ENCODE peak calls at places on chromosomes 1 and 21, in four cellular contexts. N, J, X and G are unnamed samples.

GRCh38 chr1:172671591-172671990 is 12.7 kb downstream of the FASLG start:
- DNase-seq in N (no peak), X (no peak), J (no peak), G (peak; percentile 84)

GRCh38 chr1:226310637-226311195 is 1.8 kb upstream of the LIN9 start:
- DNase-seq in X (no peak), J (no peak), N (no peak), G (no peak)

GRCh38 chr1:201426395-201427310 is 5.1 kb upstream of the TNNI1 start:
- DNase-seq in J (no peak), X (no peak), N (no peak), G (no peak)

GRCh38 chr1:39230261-39231190 is 26.0 kb downstream of the MACF1 start:
- DNase-seq in N (no peak), X (no peak), J (no peak), G (peak; percentile 67)

GRCh38 chr1:186626969-186627368 is 53.3 kb downstream of the PTGS2 start:
- DNase-seq in N (no peak), J (peak; percentile 49), X (no peak), G (no peak)

GRCh38 chr1:79285659-79286058 is 279.1 kb upstream of the ADGRL4 start:
- DNase-seq in J (no peak), X (no peak), N (no peak), G (no peak)

GRCh38 chr1:1521331-1521730 is 9.4 kb downstream of the ATAD3A start:
- DNase-seq in J (no peak), N (no peak), X (no peak), G (no peak)

GRCh38 chr1:54977938-54978337 is 2.5 kb upstream of the TMEM61 start:
- DNase-seq in N (no peak), X (no peak), J (no peak), G (no peak)

GRCh38 chr1:174160109-174160473 is 771 bp downstream of the RABGAP1L start:
- DNase-seq in J (peak; percentile 32), X (peak; percentile 6), N (peak; percentile 32), G (peak; percentile 28)

GRCh38 chr1:25028910-25029599 is 99.0 kb upstream of the RUNX3 start:
- DNase-seq in N (no peak), J (no peak), X (no peak), G (no peak)

GRCh38 chr1:246602194-246602593 is 35.9 kb downstream of the CNST start:
- DNase-seq in J (no peak), N (no peak), X (no peak), G (peak; percentile 57)

GRCh38 chr1:172966844-172967540 is 83.7 kb downstream of the TNFSF18 start:
- DNase-seq in J (no peak), X (no peak), N (no peak), G (no peak)

GRCh38 chr1:153849487-153850185 is 73.1 kb downstream of the GATAD2B start:
- DNase-seq in N (no peak), J (peak; percentile 78), X (no peak), G (no peak)

GRCh38 chr1:29360768-29361167 is 124.4 kb downstream of the PTPRU start:
- DNase-seq in X (no peak), J (no peak), N (no peak), G (no peak)

GRCh38 chr1:84253041-84253440 is 48.5 kb upstream of the SAMD13 start:
- DNase-seq in J (no peak), X (no peak), N (no peak), G (peak; percentile 81)

GRCh38 chr1:46334030-46334384 is 6.6 kb upstream of the NSUN4 start:
- DNase-seq in X (no peak), J (no peak), N (no peak), G (no peak)

DNA sequence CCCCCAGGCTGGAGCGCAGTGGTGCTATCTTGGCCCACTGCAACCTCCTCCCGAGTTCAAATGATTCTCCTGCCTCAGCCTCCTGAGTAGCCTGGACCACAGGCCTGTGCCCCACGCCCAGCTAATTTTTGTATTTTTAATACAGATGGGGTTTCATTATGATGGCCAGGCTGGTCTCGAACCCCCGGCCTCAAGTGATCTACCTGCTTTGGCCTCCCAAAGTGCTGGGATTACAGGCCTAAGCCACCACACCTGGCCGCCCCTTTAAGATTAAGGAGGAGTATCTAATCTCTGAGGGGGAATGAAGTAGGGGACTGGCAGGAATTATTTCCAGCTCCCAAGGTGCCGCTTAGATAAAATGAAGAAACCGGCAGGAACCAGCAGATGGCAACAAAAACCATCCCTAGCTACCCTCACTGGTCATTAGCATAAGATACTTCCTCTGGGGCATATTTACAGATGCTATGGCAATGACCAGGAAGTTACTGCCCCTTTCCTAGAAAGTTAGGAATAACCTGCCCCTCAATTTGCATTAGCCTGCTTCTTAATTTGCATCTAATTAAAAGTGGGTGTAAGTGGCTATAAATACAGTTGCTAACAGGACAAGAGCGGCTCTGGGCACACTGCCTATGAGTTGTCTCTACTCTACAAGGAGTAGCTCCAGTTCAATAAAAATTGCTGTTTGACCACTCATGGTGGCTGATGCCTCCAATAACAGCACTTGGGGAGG is 7.1 kb upstream of the NSUN4 start:
- DNase-seq in N (no peak), J (peak; percentile 69), X (no peak), G (peak; percentile 16)
- TF ChIP-seq CTCF in N (no peak), J (peak; percentile 43), X (peak; percentile 45), G (peak; percentile 41)

GRCh38 chr1:109425902-109426277 is 358 bp downstream of the PSMA5 start:
- DNase-seq in J (peak; percentile 27), N (no peak), X (peak; percentile 19), G (peak; percentile 42)

GRCh38 chr1:109427171-109427467 is 871 bp upstream of the PSMA5 start:
- DNase-seq in N (no peak), J (peak; percentile 12), X (no peak), G (peak; percentile 25)

GRCh38 chr1:109425391-109425790 is 857 bp downstream of the PSMA5 start:
- DNase-seq in X (no peak), N (no peak), J (peak; percentile 41), G (no peak)

GRCh38 chr1:109423498-109423897 is 2.8 kb downstream of the PSMA5 start:
- DNase-seq in X (no peak), N (no peak), J (no peak), G (no peak)

GRCh38 chr1:109426278-109427170 is at the start of gene PSMA5:
- DNase-seq in J (peak; percentile 93), X (peak; percentile 82), N (peak; percentile 90), G (peak; percentile 100)
- TF ChIP-seq CTCF in J (no peak), X (no peak), N (no peak), G (no peak)

DNA sequence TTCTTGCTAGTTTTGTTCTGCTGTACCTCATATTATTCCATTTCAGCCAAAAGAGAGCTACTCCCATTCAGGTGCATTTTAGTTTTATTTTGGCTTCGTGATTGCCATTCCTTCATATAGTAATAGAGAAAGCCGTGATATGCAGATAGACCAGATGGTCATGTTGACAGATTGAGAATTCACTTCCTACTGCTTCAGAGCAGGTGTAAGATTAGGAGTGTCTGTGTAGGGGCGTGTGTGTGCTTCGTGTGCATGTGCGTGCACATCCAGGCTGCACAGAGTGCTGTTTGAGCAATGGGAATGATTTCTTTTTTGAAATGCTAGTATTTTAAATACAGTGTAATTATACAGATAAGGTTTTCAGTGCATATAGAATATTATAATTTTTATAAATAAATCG is 10.3 kb downstream of the NFIA start:
- DNase-seq in X (no peak), J (no peak), N (no peak), G (no peak)
- TF ChIP-seq CTCF in X (no peak), J (no peak), N (no peak), G (no peak)

GRCh38 chr21:44360174-44360573 is 6.8 kb downstream of the TRPM2 start:
- DNase-seq in N (no peak), X (no peak), J (no peak), G (no peak)
- TF ChIP-seq CTCF in N (no peak), X (peak; percentile 23), J (peak; percentile 10), G (no peak)

DNA sequence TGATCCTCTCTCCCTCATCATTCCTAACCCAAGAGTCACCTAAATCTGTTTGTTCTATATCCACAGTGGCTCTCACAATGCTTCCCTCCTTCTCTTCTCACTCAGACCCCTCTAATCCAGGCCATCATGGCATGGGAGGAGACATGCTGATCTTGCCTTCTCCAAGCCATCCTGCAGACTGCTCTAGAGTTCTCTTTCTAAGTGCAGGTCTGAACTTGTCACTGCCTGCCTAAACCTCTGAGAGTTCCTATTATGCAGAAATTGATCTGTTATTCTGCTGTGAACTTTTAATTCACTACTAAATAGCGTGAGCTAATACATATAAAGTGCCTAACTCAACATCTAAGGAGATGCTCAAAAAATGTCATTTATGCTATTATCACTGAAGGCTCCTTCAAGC is 26.8 kb downstream of the LAMC2 start:
- DNase-seq in X (no peak), N (no peak), J (no peak), G (no peak)
- TF ChIP-seq CTCF in X (no peak), N (no peak), J (no peak), G (no peak)

GRCh38 chr1:3518256-3518655 is 63.8 kb downstream of the ARHGEF16 start:
- DNase-seq in N (no peak), J (no peak), X (no peak), G (no peak)
- TF ChIP-seq CTCF in N (peak; percentile 26), J (peak; percentile 62), X (peak; percentile 70), G (peak; percentile 74)

GRCh38 chr1:157119008-157119407 is 19.2 kb downstream of the ETV3 start:
- DNase-seq in X (no peak), J (no peak), N (no peak), G (no peak)

GRCh38 chr1:157119448-157119847 is 18.7 kb downstream of the ETV3 start:
- DNase-seq in J (no peak), X (no peak), N (no peak), G (no peak)

DNA sequence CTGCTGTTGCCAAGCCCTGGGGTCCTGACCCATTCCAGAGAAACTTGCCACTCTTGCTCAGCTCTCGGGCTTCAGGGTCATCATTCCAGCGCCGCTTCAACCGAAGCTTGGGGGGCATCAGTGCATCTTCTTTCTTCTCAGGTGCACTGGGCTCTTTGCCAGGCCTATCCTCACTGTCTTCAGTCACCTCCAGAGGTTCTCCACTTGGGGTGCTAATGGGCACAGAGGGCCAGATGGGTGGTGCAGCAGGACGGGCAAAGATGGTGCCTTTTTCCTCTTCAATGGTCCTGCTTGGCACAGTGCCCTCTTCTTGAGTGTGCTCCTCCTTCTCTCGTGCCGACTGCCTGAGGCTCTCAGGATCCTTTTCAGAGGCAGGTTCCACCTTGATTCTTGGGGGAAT is 13.3 kb downstream of the ETV3 start:
- DNase-seq in J (no peak), X (no peak), N (no peak), G (no peak)
- TF ChIP-seq CTCF in J (peak; percentile 25), X (no peak), N (no peak), G (no peak)

GRCh38 chr1:160675641-160676410 is 29.0 kb upstream of the SLAMF1 start:
- DNase-seq in X (peak; percentile 58), J (peak; percentile 96), N (no peak), G (peak; percentile 62)
- TF ChIP-seq CTCF in X (peak; percentile 84), J (peak; percentile 99), N (peak; percentile 52), G (peak; percentile 82)